ENCODE peak calls at places on chromosomes 1 and 21, in six cellular contexts. X, B, S, Z, D and W are unnamed samples.

GRCh38 chr1:199405634-199406196 is 621.8 kb upstream of the NR5A2 start:
- DNase-seq in X (no peak), D (no peak), B (no peak), Z (no peak), S (no peak), W (no peak)

GRCh38 chr1:163412216-163412615 is 90.5 kb downstream of the NUF2 start:
- DNase-seq in S (no peak), Z (no peak), B (peak), D (no peak), X (no peak), W (no peak)

GRCh38 chr1:51564124-51564523 is 45.1 kb upstream of the EPS15 start:
- DNase-seq in X (peak), S (no peak), D (no peak), Z (no peak), B (no peak), W (peak)

GRCh38 chr21:45294509-45295291 is 7.0 kb upstream of the POFUT2 start:
- DNase-seq in D (peak), B (no peak), Z (no peak), X (peak), S (peak), W (peak)

GRCh38 chr1:61076728-61077675 is 5.4 kb upstream of the NFIA start:
- DNase-seq in X (peak), Z (peak), S (peak), D (peak), B (no peak), W (peak)

GRCh38 chr1:26305667-26306289 is 658 bp downstream of the UBXN11 start:
- DNase-seq in B (peak), Z (no peak), S (no peak), X (no peak), D (no peak), W (no peak)

GRCh38 chr1:54699936-54700525 is 15.6 kb upstream of the TTC4 start:
- DNase-seq in B (no peak), S (no peak), Z (no peak), D (no peak), X (no peak), W (no peak)

GRCh38 chr21:36610201-36610600 is 88.7 kb upstream of the SIM2 start:
- DNase-seq in B (no peak), D (no peak), X (peak), Z (no peak), S (no peak), W (peak)

GRCh38 chr21:29196664-29197052 is 66.2 kb downstream of the MAP3K7CL start:
- DNase-seq in Z (no peak), D (no peak), B (no peak), S (no peak), X (no peak), W (no peak)

GRCh38 chr1:25537148-25537831 is 6.1 kb upstream of the LDLRAP1 start:
- DNase-seq in B (no peak), X (no peak), D (no peak), Z (no peak), S (no peak), W (no peak)

GRCh38 chr21:42678118-42678430 is 24.7 kb downstream of the PDE9A start:
- DNase-seq in S (no peak), B (no peak), Z (no peak), X (no peak), D (no peak), W (no peak)

GRCh38 chr1:67953301-67953700 is 97.1 kb downstream of the DIRAS3 start:
- DNase-seq in D (no peak), S (no peak), Z (no peak), X (no peak), B (no peak), W (no peak)

GRCh38 chr1:94063379-94063778 is 57.6 kb downstream of the ABCA4 start:
- DNase-seq in B (peak), Z (no peak), X (peak), S (no peak), D (peak), W (peak)

GRCh38 chr21:15514073-15514946 is 215.5 kb upstream of the USP25 start:
- DNase-seq in Z (peak), X (no peak), B (no peak), D (no peak), S (no peak), W (no peak)

GRCh38 chr1:64320899-64321624 is 117.6 kb downstream of the UBE2U start:
- DNase-seq in S (no peak), Z (no peak), X (no peak), D (no peak), B (peak), W (no peak)

GRCh38 chr1:41900611-41901444 is 17.9 kb downstream of the HIVEP3 start:
- DNase-seq in Z (no peak), S (no peak), X (peak), B (no peak), D (no peak), W (no peak)

GRCh38 chr1:31707711-31708110 is 3.9 kb upstream of the COL16A1 start:
- DNase-seq in S (no peak), B (no peak), Z (no peak), X (peak), D (no peak), W (peak)

GRCh38 chr1:110634455-110635281 is 28.5 kb upstream of the KCNA2 start:
- DNase-seq in D (peak), Z (no peak), B (no peak), S (peak), X (peak), W (no peak)

GRCh38 chr1:172609528-172609927 is 49.4 kb upstream of the FASLG start:
- DNase-seq in S (no peak), D (no peak), B (no peak), Z (no peak), X (peak), W (no peak)

GRCh38 chr1:34840426-34840825 is 19.1 kb downstream of the SMIM12 start:
- DNase-seq in B (no peak), D (no peak), Z (no peak), X (no peak), S (no peak), W (no peak)

GRCh38 chr1:149844096-149844495 is 55.3 kb upstream of the BOLA1 start:
- DNase-seq in Z (no peak), X (peak), D (no peak), B (no peak), S (no peak), W (peak)

DNA sequence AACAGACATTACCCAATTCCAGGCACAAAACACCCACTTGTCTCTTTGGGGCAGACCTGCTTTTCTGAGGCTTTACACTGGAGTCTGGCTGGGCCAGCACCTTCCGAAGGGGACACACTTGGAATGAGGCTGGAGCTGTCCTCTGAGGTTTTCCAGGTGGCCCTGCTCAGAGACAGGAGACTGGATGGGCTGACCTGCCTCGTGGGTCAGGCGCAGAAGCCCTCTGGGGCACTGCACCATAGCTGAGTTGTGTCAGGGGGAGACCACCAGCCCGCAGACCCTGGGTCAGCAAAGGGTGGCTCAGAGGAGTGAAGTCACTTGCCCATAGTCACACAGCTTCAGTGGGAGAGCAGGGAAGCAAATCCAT is 1.8 kb downstream of the SH2D5 start:
- DNase-seq in X (no peak), B (no peak), D (no peak), Z (no peak), S (no peak), W (no peak)
- H3K4me3 ChIP-seq in X (no peak), B (no peak), D (peak), Z (no peak), S (no peak), W (no peak)

GRCh38 chr21:33203371-33203724 is 26.4 kb upstream of the IFNAR2 start:
- DNase-seq in X (no peak), B (no peak), Z (no peak), D (no peak), S (no peak), W (no peak)

GRCh38 chr21:33202464-33203363 is 27.0 kb upstream of the IFNAR2 start:
- DNase-seq in B (no peak), Z (no peak), S (no peak), X (no peak), D (no peak), W (no peak)

GRCh38 chr21:33206771-33207290 is 22.9 kb upstream of the IFNAR2 start:
- DNase-seq in S (no peak), X (no peak), D (no peak), Z (no peak), B (no peak), W (no peak)

GRCh38 chr21:33207471-33208149 is 22.1 kb upstream of the IFNAR2 start:
- DNase-seq in Z (no peak), X (no peak), B (no peak), D (no peak), S (no peak), W (no peak)

GRCh38 chr21:33205476-33205875 is 24.3 kb upstream of the IFNAR2 start:
- DNase-seq in D (no peak), S (no peak), Z (no peak), X (no peak), B (no peak), W (no peak)
- H3K4me3 ChIP-seq in D (no peak), S (no peak), Z (peak), X (no peak), B (no peak), W (no peak)

GRCh38 chr1:43836267-43836951 is 97.2 kb upstream of the ARTN start:
- DNase-seq in Z (peak), D (no peak), X (no peak), S (no peak), B (no peak), W (no peak)
- H3K4me3 ChIP-seq in Z (no peak), D (no peak), X (no peak), S (no peak), B (no peak), W (no peak)

DNA sequence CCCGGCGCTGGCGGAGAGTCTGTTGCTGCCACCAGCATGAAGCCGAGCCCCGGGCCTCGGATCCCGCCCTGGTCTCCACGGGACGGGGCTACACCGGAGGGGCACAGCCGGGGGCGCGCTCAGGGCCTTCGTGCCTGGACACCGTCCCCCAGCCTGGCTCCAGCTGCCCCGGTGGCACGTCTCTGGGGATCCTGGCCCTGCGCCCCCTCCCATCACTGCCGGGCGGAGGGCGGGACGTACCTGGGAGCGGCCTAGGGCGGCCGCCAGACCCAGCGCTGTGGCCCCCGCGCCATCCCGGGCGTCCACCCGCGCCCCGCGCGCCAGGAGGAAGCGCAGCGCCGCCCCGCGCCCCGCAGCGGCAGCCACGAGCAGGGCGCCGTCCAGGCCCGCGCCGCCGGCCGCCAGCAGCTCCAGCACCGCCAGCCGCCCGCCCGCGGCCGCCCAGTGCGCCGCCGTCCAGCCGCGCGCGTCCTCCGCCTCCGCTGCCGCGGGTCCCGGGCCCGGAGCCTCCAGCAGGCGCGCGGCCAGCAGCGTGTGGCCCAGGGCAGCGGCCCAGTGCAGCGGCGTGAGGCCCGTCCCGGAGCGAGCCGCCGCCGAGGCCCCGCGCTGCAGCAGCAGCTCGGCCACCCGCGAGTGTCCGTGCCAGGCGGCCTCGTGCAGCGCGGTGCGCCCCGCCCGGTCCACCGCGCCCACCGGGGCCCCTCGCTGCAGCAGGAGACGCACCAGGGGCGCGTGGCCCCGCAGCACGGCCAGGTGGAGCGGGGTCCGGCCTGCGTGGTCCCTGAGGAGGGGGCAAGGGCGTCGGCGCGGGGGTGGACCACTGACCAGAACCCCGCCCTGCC is 1.0 kb downstream of the ANKRD65 start:
- DNase-seq in S (no peak), D (no peak), Z (no peak), B (no peak), X (no peak), W (no peak)
- H3K4me3 ChIP-seq in S (peak), D (no peak), Z (no peak), B (no peak), X (no peak), W (peak)